ENCODE peak calls at places on chromosomes 11 and 22, in five cellular contexts. Z is ovary, D is stomach, H is tibial nerve, V is upper lobe of left lung. J is an unnamed sample.

GRCh38 chr11:40602866-40603578 is 856.4 kb downstream of the LRRC4C start:
- DNase-seq in Z (no peak), D (no peak), H (no peak), V (no peak), J (no peak)

GRCh38 chr22:21686193-21686608 is 20.4 kb downstream of the PPIL2 start:
- DNase-seq in Z (no peak), D (no peak), H (no peak), V (no peak), J (no peak)

GRCh38 chr11:76642341-76642740 is 28.2 kb downstream of the LRRC32 start:
- DNase-seq in Z (no peak), D (no peak), H (no peak), V (no peak), J (peak)

GRCh38 chr11:87779276-87780067 is 395.8 kb downstream of the RAB38 start:
- DNase-seq in Z (no peak), D (no peak), H (no peak), V (no peak), J (no peak)

GRCh38 chr11:130766650-130767297 is 149.5 kb downstream of the SNX19 start:
- DNase-seq in Z (no peak), D (no peak), H (no peak), V (no peak), J (no peak)

GRCh38 chr11:12162652-12163051 is 52.3 kb downstream of the MICAL2 start:
- DNase-seq in Z (no peak), D (no peak), H (no peak), V (no peak), J (no peak)

GRCh38 chr11:1559103-1559951 is 12.7 kb downstream of the DUSP8 start:
- DNase-seq in Z (peak), D (peak), H (peak), V (peak), J (peak)

GRCh38 chr11:70145025-70145529 is 58.0 kb upstream of the FADD start:
- DNase-seq in Z (no peak), D (no peak), H (no peak), V (no peak), J (no peak)

GRCh38 chr22:28429711-28430110 is 249.9 kb downstream of the TTC28 start:
- DNase-seq in Z (no peak), D (no peak), H (no peak), V (no peak), J (no peak)

GRCh38 chr11:1482581-1483444 is 3.8 kb downstream of the MOB2 start:
- DNase-seq in Z (peak), D (peak), H (no peak), V (peak), J (no peak)

GRCh38 chr11:765025-765801 is 12.1 kb downstream of the GATD1 start:
- DNase-seq in Z (peak), D (peak), H (no peak), V (peak), J (no peak)

GRCh38 chr11:121318848-121319834 is 26.6 kb downstream of the SC5D start:
- DNase-seq in Z (no peak), D (no peak), H (no peak), V (no peak), J (no peak)

GRCh38 chr11:105181521-105181920 is 42.0 kb upstream of the CARD18 start:
- DNase-seq in Z (no peak), D (no peak), H (no peak), V (no peak), J (no peak)

GRCh38 chr11:122202951-122203456 is 87.0 kb upstream of the BLID start:
- DNase-seq in Z (peak), D (peak), H (peak), V (peak), J (peak)

GRCh38 chr11:67422894-67423293 is 5.4 kb upstream of the RPS6KB2 start:
- DNase-seq in Z (no peak), D (no peak), H (no peak), V (no peak), J (no peak)

GRCh38 chr11:78147807-78148206 is 8.4 kb upstream of the ALG8 start:
- DNase-seq in Z (no peak), D (no peak), H (no peak), V (no peak), J (no peak)

GRCh38 chr11:68763181-68763721 is 11.9 kb upstream of the TESMIN start:
- DNase-seq in Z (no peak), D (no peak), H (no peak), V (no peak), J (no peak)

GRCh38 chr22:49934144-49934890 is 15.9 kb downstream of the CRELD2 start:
- DNase-seq in Z (peak), D (peak), H (no peak), V (peak), J (peak)

GRCh38 chr11:2484576-2485125 is 39.8 kb downstream of the KCNQ1 start:
- DNase-seq in Z (no peak), D (no peak), H (no peak), V (peak), J (no peak)

GRCh38 chr22:27850000-27850465 is 48.5 kb upstream of the MN1 start:
- DNase-seq in Z (no peak), D (peak), H (peak), V (no peak), J (no peak)

GRCh38 chr11:59264736-59265135 is 52.0 kb upstream of the MPEG1 start:
- DNase-seq in Z (no peak), D (no peak), H (no peak), V (no peak), J (no peak)

GRCh38 chr11:32065865-32066264 is 25.0 kb upstream of the RCN1 start:
- DNase-seq in Z (no peak), D (no peak), H (no peak), V (no peak), J (no peak)

GRCh38 chr11:20089357-20089756 is 70.9 kb downstream of the DBX1 start:
- DNase-seq in Z (no peak), D (no peak), H (no peak), V (no peak), J (no peak)

GRCh38 chr11:3015796-3016195 is 23.7 kb upstream of the NAP1L4 start:
- DNase-seq in Z (no peak), D (no peak), H (no peak), V (no peak), J (no peak)

GRCh38 chr11:10473371-10473770 is 18.3 kb downstream of the AMPD3 start:
- DNase-seq in Z (no peak), D (no peak), H (no peak), V (no peak), J (peak)

GRCh38 chr22:44668886-44669724 is 32.9 kb upstream of the PRR5 start:
- DNase-seq in Z (peak), D (no peak), H (no peak), V (no peak), J (no peak)

GRCh38 chr22:44668190-44668885 is 33.7 kb upstream of the PRR5 start:
- DNase-seq in Z (peak), D (no peak), H (no peak), V (peak), J (no peak)

GRCh38 chr22:44666207-44666585 is 35.8 kb upstream of the PRR5 start:
- DNase-seq in Z (no peak), D (no peak), H (no peak), V (no peak), J (no peak)

GRCh38 chr22:44667276-44667675 is 34.7 kb upstream of the PRR5 start:
- DNase-seq in Z (peak), D (no peak), H (no peak), V (no peak), J (no peak)

DNA sequence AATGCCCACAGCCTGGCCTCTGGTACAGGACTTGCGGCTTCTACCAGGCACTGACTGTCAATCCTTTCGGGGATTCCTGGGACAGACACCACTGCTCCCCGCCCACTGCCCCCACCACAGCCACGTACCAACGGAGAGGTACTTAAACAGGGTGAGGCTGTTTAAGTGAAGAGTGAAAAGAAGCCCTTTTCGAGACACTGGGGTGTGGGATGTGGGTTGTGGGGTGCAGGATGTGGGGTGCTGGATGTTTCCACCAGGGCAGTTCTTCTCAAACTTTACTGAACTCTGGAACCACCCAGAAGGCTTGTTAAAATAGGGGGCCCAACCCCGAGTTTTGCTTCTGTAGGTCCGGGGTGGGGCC is 34.2 kb upstream of the PRR5 start:
- DNase-seq in Z (peak), D (no peak), H (no peak), V (no peak), J (peak)
- H3K4me3 ChIP-seq in Z (peak), D (peak), H (peak), V (peak), J (peak)

GRCh38 chr11:61968758-61969390 is 1.4 kb upstream of the FTH1 start:
- DNase-seq in Z (peak), D (peak), H (no peak), V (no peak), J (peak)

GRCh38 chr11:61969391-61969758 is 1.9 kb upstream of the FTH1 start:
- DNase-seq in Z (no peak), D (no peak), H (no peak), V (no peak), J (no peak)

GRCh38 chr11:61971177-61972111 is 4.0 kb upstream of the FTH1 start:
- DNase-seq in Z (peak), D (peak), H (peak), V (peak), J (peak)

GRCh38 chr11:61967924-61968757 is 707 bp upstream of the FTH1 start:
- DNase-seq in Z (peak), D (peak), H (no peak), V (peak), J (peak)

DNA sequence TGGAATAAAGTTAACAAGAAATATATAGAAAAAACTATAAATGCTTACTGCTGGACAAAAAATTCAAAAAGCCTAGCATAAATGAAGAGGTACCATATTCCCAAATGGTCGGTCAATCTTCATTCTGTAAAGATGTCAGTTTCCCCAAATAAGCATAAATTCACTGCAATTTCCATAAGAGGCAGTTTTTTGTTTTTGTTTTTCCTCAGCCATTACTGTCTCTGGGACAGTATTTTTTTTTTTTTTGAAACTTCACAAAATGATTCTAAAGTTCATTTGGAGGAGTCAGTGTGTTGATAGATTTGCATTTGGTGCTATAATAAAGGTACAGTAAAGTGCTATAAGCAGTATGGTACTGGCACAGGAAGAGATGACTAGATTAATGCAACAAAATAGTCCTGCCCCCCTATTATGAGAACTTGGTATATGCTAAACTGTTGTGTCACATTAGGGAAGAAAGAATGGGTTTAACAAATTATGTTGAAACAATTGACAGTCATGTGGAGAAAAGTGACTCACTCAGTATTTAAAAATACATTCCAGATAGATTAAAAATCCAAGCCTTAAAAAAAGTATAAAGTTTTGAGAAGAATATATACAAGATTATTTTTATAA is 2.5 kb upstream of the FTH1 start:
- DNase-seq in Z (no peak), D (no peak), H (no peak), V (no peak), J (no peak)
- H3K27ac ChIP-seq in Z (peak), D (peak), H (peak), V (peak), J (peak)

DNA sequence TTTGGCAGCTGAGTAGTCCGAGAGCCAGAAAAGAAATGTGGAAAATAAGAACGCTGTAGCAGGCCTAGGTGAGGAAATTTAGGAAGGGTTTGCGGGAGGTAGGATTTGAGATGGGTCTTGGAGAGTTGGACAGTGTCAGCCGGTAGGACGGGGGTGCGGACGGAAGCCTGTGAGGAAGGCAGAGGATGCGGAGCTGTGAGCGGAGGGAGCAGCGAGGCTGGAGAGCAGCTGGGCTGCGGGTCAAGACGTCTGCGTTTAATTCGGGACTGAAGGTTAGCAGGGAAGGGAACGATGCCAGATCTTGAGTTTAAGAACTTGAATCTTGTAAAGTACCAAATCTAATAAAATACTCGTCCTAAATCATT is 669 bp upstream of the TIGD3 start:
- DNase-seq in Z (peak), D (no peak), H (no peak), V (no peak), J (peak)
- TF ChIP-seq POLR2A in Z (no peak), D (no peak), H (no peak), V (no peak), J (no peak)

GRCh38 chr22:17780741-17781318 is 6.6 kb upstream of the BID start:
- DNase-seq in Z (no peak), D (no peak), H (no peak), V (no peak), J (no peak)
- H3K4me3 ChIP-seq in Z (no peak), D (no peak), H (no peak), V (no peak), J (no peak)

DNA sequence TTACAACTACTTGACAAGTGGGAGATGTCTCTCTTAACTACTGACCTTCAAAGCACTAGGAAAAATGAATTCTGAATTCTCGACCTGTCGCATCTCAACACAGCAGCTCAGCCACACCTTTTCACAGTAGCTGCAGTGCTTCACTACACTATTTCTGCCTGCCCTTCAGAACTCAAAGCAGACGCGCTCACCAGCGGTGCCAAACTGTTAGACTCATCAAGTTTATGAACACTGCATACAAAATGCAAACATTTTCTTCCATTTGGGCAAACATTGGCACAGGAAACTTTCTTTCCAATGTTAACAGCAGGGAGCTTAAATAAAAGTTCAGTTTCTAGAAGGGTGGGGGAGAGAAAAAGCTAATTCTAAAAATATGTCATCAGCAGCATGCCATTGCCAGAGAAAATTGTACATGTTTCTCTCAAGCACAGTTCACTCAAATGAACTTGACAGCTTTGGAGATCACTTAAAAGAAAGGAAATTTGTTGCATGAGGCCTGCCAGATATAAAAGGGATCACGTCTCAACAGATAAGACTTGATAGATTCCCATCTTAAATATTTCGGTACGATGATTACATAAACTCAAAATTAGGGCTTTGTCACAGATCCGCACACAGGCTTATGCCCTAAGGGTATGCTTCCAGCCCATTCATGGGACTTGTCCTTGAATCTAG is 82.7 kb downstream of the CADM1 start:
- DNase-seq in Z (no peak), D (no peak), H (no peak), V (no peak), J (no peak)
- H3K27ac ChIP-seq in Z (no peak), D (no peak), H (no peak), V (no peak), J (no peak)

GRCh38 chr11:119318240-119319135 is 1.6 kb upstream of the MCAM start:
- DNase-seq in Z (no peak), D (no peak), H (no peak), V (peak), J (peak)
- TF ChIP-seq POLR2A in Z (no peak), D (no peak), H (no peak), V (no peak), J (no peak)

GRCh38 chr11:33892906-33893594 is 1.2 kb upstream of the LMO2 start:
- DNase-seq in Z (no peak), D (no peak), H (no peak), V (peak), J (no peak)
- H3K4me3 ChIP-seq in Z (no peak), D (no peak), H (no peak), V (no peak), J (no peak)

GRCh38 chr22:23836281-23836680 is 2.5 kb downstream of the DERL3 start:
- DNase-seq in Z (peak), D (no peak), H (no peak), V (no peak), J (peak)
- H3K27ac ChIP-seq in Z (peak), D (peak), H (no peak), V (no peak), J (no peak)